ENCODE peak calls at places on chromosome 15, in four cellular contexts. Q, A, C and P are unnamed samples.

GRCh38 chr15:31162721-31163510 is 61.4 kb upstream of the TRPM1 start:
- DNase-seq in C (no peak), A (no peak), Q (no peak), P (no peak)

GRCh38 chr15:48103647-48104046 is 17.1 kb upstream of the SLC24A5 start:
- DNase-seq in A (no peak), Q (no peak), C (no peak), P (no peak)

GRCh38 chr15:41151451-41152005 is 35.4 kb upstream of the INO80 start:
- DNase-seq in C (no peak), A (no peak), Q (no peak), P (no peak)

GRCh38 chr15:37585966-37586656 is 348.3 kb upstream of the TMCO5A start:
- DNase-seq in A (no peak), C (peak; percentile 73), Q (peak; percentile 63), P (no peak)

GRCh38 chr15:76057332-76058000 is 2.3 kb upstream of the TMEM266 start:
- DNase-seq in C (peak; percentile 26), A (peak; percentile 32), Q (peak; percentile 53), P (peak; percentile 59)

GRCh38 chr15:42059661-42060476 is 34.5 kb downstream of the PLA2G4D start:
- DNase-seq in A (no peak), C (peak; percentile 28), Q (peak; percentile 52), P (peak; percentile 73)

GRCh38 chr15:70376031-70376928 is 278.6 kb upstream of the TLE3 start:
- DNase-seq in C (no peak), A (no peak), Q (no peak), P (no peak)

GRCh38 chr15:25725758-25726157 is 137.4 kb downstream of the ATP10A start:
- DNase-seq in C (no peak), Q (no peak), A (no peak), P (no peak)

GRCh38 chr15:92531406-92531805 is 124.2 kb downstream of the FAM174B start:
- DNase-seq in Q (no peak), C (no peak), A (no peak), P (no peak)

GRCh38 chr15:68310811-68311463 is 33.4 kb downstream of the FEM1B start:
- DNase-seq in Q (no peak), A (no peak), C (no peak), P (no peak)

GRCh38 chr15:28086175-28086703 is 12.9 kb downstream of the OCA2 start:
- DNase-seq in C (peak; percentile 53), A (no peak), Q (peak; percentile 84), P (peak; percentile 71)

GRCh38 chr15:42919794-42920280 is 741 bp downstream of the TTBK2 start:
- DNase-seq in Q (no peak), C (peak; percentile 46), A (no peak), P (peak; percentile 23)

GRCh38 chr15:39191871-39192281 is 389.0 kb upstream of the THBS1 start:
- DNase-seq in A (no peak), C (peak; percentile 83), Q (no peak), P (no peak)

GRCh38 chr15:98647026-98647773 is 1.1 kb upstream of the IGF1R start:
- DNase-seq in A (peak; percentile 80), C (peak; percentile 62), Q (peak; percentile 82), P (peak; percentile 84)

GRCh38 chr15:98455899-98456298 is 192.4 kb upstream of the IGF1R start:
- DNase-seq in Q (no peak), C (no peak), A (no peak), P (no peak)

GRCh38 chr15:51004103-51004536 is 90.6 kb downstream of the TNFAIP8L3 start:
- DNase-seq in C (peak; percentile 90), A (peak; percentile 8), Q (peak; percentile 14), P (peak; percentile 12)

GRCh38 chr15:38868326-38869114 is 303.9 kb upstream of the RASGRP1 start:
- DNase-seq in A (no peak), C (peak; percentile 97), Q (peak; percentile 81), P (peak; percentile 95)

GRCh38 chr15:28080386-28080785 is 18.7 kb downstream of the OCA2 start:
- DNase-seq in A (no peak), Q (no peak), C (no peak), P (no peak)

GRCh38 chr15:66740802-66741201 is 38.8 kb downstream of the SMAD6 start:
- DNase-seq in C (no peak), Q (peak; percentile 67), A (no peak), P (no peak)

GRCh38 chr15:75650908-75651809 is 3.4 kb downstream of the SNX33 start:
- DNase-seq in C (peak; percentile 32), A (no peak), Q (no peak), P (no peak)

GRCh38 chr15:96223939-96224338 is 106.6 kb upstream of the NR2F2 start:
- DNase-seq in Q (no peak), A (no peak), C (no peak), P (no peak)

GRCh38 chr15:27827336-27827735 is 271.8 kb downstream of the OCA2 start:
- DNase-seq in A (no peak), C (no peak), Q (no peak), P (no peak)

GRCh38 chr15:42650208-42651066 is 75.0 kb downstream of the STARD9 start:
- DNase-seq in C (peak; percentile 89), Q (peak; percentile 78), A (peak; percentile 27), P (peak; percentile 52)

GRCh38 chr15:92803852-92804609 is 96.1 kb upstream of the CHD2 start:
- DNase-seq in A (no peak), C (peak; percentile 100), Q (peak; percentile 86), P (peak; percentile 99)

GRCh38 chr15:84736375-84736774 is 12.0 kb upstream of the ZNF592 start:
- DNase-seq in Q (no peak), C (no peak), A (no peak), P (no peak)

GRCh38 chr15:93366387-93367100 is 277.5 kb upstream of the RGMA start:
- DNase-seq in Q (no peak), A (no peak), C (no peak), P (no peak)

GRCh38 chr15:33019354-33019981 is 175.0 kb downstream of the FMN1 start:
- DNase-seq in A (no peak), C (no peak), Q (no peak), P (no peak)

GRCh38 chr15:48060396-48060795 is 60.4 kb upstream of the SLC24A5 start:
- DNase-seq in Q (no peak), C (peak; percentile 16), A (no peak), P (no peak)

GRCh38 chr15:20646529-20647142 is 105.0 kb upstream of the GOLGA6L6 start:
- DNase-seq in Q (peak; percentile 5), C (no peak), A (no peak), P (no peak)

GRCh38 chr15:67821784-67822451 is 3.4 kb upstream of the SKOR1 start:
- DNase-seq in C (no peak), A (no peak), Q (peak; percentile 15), P (no peak)

GRCh38 chr15:45449387-45449786 is 71.0 kb upstream of the GATM start:
- DNase-seq in A (no peak), C (no peak), Q (no peak), P (no peak)

GRCh38 chr15:44128443-44128842 is 66.6 kb downstream of the FRMD5 start:
- DNase-seq in C (no peak), A (no peak), Q (no peak), P (no peak)

GRCh38 chr15:28989239-28989830 is 103.6 kb downstream of the APBA2 start:
- DNase-seq in Q (no peak), A (no peak), C (no peak), P (no peak)

GRCh38 chr15:75508741-75509532 is 57.4 kb upstream of the SIN3A start:
- DNase-seq in A (no peak), Q (peak; percentile 53), C (peak; percentile 71), P (no peak)

GRCh38 chr15:78061963-78062427 is 15.5 kb downstream of the TBC1D2B start:
- DNase-seq in A (no peak), C (peak; percentile 77), Q (no peak), P (no peak)

GRCh38 chr15:95620934-95621579 is 709.4 kb upstream of the NR2F2 start:
- DNase-seq in A (no peak), C (peak; percentile 89), Q (peak; percentile 12), P (no peak)

GRCh38 chr15:76904461-76905012 is 603 bp downstream of the SCAPER start:
- DNase-seq in C (peak; percentile 10), A (no peak), Q (peak; percentile 26), P (peak; percentile 50)

GRCh38 chr15:44157679-44158078 is 37.4 kb downstream of the FRMD5 start:
- DNase-seq in Q (peak; percentile 53), C (peak; percentile 95), A (no peak), P (peak; percentile 86)